ENCODE peak calls at places on chromosomes 11 and 22, in eight cellular contexts. A, K, E, H, W, Y, J and I are unnamed samples. For H3K36me3, the result is how much of the 10 kb centered on the place peaks cover.

GRCh38 chr11:80165763-80166162 is 724.9 kb upstream of the TENM4 start:
- DNase-seq in A (no peak), K (no peak), E (no peak), H (peak), W (no peak), Y (no peak), J (no peak), I (peak)

GRCh38 chr22:47220752-47221151 is 458.3 kb downstream of the TBC1D22A start:
- DNase-seq in A (no peak), K (no peak), E (no peak), H (no peak), W (no peak), Y (no peak), J (no peak), I (no peak)

GRCh38 chr11:121039971-121040613 is 16.2 kb downstream of the TBCEL start:
- DNase-seq in A (no peak), K (no peak), E (no peak), H (no peak), W (no peak), Y (no peak), J (no peak), I (no peak)

GRCh38 chr22:50247748-50248147 is 2.9 kb upstream of the TUBGCP6 start:
- DNase-seq in A (peak), K (peak), E (peak), H (peak), W (no peak), Y (peak), J (peak), I (peak)

GRCh38 chr11:31355131-31355530 is 14.4 kb downstream of the DCDC1 start:
- DNase-seq in A (no peak), K (no peak), E (no peak), H (peak), W (no peak), Y (no peak), J (no peak), I (no peak)

GRCh38 chr11:103078710-103079109 is 13.2 kb downstream of the DCUN1D5 start:
- DNase-seq in A (no peak), K (no peak), E (no peak), H (no peak), W (no peak), Y (no peak), J (no peak), I (no peak)

GRCh38 chr22:27489265-27489675 is 312.3 kb downstream of the MN1 start:
- DNase-seq in A (peak), K (no peak), E (no peak), H (peak), W (no peak), Y (peak), J (peak), I (no peak)

GRCh38 chr11:92268546-92268945 is 43.9 kb downstream of the FAT3 start:
- DNase-seq in A (no peak), K (no peak), E (no peak), H (peak), W (no peak), Y (peak), J (no peak), I (no peak)

GRCh38 chr11:116707746-116708145 is 65.0 kb downstream of the BUD13 start:
- DNase-seq in A (no peak), K (no peak), E (no peak), H (no peak), W (no peak), Y (no peak), J (no peak), I (no peak)

GRCh38 chr22:30432520-30432919 is 7.0 kb downstream of the MTFP1 start:
- DNase-seq in A (no peak), K (no peak), E (no peak), H (no peak), W (no peak), Y (no peak), J (no peak), I (no peak)

GRCh38 chr11:77126861-77127673 is 979 bp upstream of the MYO7A start:
- DNase-seq in A (peak), K (peak), E (peak), H (peak), W (no peak), Y (peak), J (peak), I (peak)

GRCh38 chr22:48222742-48223487 is 1460.5 kb downstream of the TBC1D22A start:
- DNase-seq in A (no peak), K (no peak), E (no peak), H (no peak), W (no peak), Y (no peak), J (no peak), I (no peak)

GRCh38 chr11:122981388-122982264 is at the start of gene BSX:
- DNase-seq in A (no peak), K (peak), E (peak), H (peak), W (no peak), Y (peak), J (no peak), I (peak)

GRCh38 chr11:100740440-100740839 is 53.4 kb downstream of the ARHGAP42 start:
- DNase-seq in A (no peak), K (no peak), E (no peak), H (no peak), W (no peak), Y (peak), J (no peak), I (no peak)

GRCh38 chr11:119115484-119116234 is 5.7 kb upstream of the HINFP start:
- DNase-seq in A (peak), K (no peak), E (peak), H (no peak), W (no peak), Y (no peak), J (no peak), I (no peak)
- H3K36me3 ChIP-seq in A (under half), K (under half), E (under half), H (under half), W (half or more), Y (under half), J (under half), I (under half)

DNA sequence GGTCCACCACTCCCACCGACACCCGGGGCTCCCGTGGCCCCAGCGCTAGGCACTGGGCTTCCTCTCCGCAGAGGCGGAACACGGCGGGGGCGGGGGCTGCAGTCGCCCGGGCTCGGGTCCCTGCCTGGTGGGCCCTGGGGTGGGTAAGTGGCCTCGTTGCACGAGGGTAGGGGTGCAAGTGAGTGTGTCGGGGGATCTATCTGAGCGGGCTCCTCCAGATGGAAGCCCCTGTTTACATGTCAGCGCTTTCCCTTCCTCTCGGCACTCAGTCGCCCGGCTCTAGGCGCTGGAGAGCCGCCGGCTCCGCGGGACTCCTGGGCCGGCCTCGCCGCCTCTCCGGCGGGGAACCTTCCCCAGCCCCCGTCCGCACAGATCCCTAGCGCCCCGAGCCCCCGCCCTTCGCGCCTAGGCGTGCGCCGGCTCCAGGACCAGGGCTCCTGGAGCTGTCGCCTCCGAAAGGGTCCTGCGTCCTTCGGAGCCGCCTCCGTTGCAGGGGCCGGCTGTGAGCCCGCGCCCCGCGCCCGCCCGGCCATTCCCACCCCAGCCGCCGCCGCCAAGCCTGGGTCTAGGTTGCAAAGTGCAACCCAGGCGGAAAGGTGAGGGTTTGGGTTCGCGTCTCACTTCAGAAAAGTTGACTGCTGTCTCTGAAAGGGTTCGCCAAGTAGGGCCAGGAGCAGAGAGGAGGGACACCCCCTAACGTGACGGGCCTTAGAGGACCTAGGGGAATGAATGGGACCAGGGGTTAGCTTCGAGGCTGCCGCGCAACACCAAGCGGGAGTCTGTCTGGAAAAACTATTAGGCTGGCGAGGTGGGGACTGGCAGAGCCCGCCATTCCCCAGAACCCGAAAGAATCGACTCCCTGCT is 978 bp downstream of the FLI1 start:
- DNase-seq in A (peak), K (no peak), E (peak), H (peak), W (no peak), Y (peak), J (peak), I (peak)
- H3K36me3 ChIP-seq in A (under half), K (under half), E (under half), H (under half), W (under half), Y (under half), J (under half), I (under half)

DNA sequence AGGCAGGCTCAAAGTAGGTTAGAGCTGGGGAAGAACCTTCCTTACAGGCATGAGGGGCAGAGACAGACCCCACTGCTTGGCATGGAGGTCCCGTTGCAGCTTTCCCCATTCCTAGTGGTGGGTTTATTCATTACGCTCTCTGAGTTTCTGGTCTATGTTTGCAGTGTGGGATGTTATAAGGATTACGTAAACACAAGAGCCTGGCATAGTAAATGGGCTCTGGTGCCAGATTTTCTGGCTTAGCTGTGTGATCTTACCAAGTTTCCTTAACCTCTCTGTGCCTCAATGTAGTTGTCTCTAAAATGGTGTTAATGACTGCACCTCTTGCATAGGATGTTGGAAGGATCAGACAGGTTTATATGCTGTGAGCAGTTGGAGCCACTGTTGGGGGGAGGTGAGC is 15.1 kb downstream of the DTX4 start:
- DNase-seq in A (no peak), K (no peak), E (no peak), H (no peak), W (no peak), Y (no peak), J (no peak), I (no peak)
- H3K36me3 ChIP-seq in A (under half), K (under half), E (under half), H (under half), W (under half), Y (under half), J (under half), I (under half)

DNA sequence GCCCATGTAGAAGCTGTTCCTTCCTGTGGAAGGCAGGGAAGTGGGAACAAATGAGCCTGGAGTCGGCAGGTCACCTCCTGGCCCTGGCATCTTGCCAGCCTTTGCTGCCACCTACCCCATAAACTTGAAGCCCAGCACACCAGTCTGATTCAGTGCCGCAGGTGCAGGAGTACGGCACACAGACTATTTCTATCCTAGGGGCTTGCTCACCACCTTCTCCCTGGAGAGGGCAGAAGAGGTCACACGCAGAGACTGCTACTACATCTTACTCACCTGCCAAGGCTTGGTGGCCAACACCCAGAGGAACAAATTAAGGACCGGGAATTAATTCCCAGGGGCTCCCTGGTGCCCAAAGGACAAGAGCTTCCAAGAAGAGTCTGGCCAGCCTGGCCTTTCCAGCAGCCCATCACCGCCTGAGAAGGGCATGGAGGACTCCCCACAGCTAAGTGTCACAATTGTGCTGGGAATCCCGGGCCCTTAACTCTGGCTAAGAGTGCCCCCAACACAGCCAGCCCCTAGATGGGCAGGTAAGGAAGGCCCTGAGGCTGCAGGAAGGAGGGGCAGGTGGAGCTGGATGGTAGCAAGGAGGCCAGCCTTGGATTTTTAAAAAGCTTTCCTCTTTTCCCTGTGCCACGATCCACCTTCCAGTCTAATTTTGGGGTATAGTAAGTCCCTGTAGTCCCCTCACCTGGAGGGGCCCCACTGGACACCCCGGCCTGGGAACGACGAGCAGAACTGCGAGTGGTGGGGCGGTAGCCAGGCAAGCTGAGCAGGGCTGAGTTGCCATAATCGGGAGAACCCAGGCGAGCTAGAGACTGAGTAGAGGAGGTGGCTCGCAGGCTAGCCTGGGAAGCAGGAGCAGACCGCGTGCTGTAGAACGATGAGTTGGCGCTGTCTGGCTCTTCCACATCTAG is 6.9 kb downstream of the IL18BP start:
- DNase-seq in A (no peak), K (no peak), E (no peak), H (no peak), W (no peak), Y (no peak), J (no peak), I (no peak)
- H3K36me3 ChIP-seq in A (under half), K (half or more), E (half or more), H (under half), W (half or more), Y (half or more), J (half or more), I (half or more)

GRCh38 chr11:1759851-1760220 is 3.9 kb downstream of the CTSD start:
- DNase-seq in A (no peak), K (no peak), E (no peak), H (no peak), W (no peak), Y (no peak), J (no peak), I (no peak)
- H3K36me3 ChIP-seq in A (under half), K (under half), E (under half), H (under half), W (half or more), Y (half or more), J (under half), I (under half)